ENCODE peak calls at places on chromosomes 7 and 10, in seven cellular contexts. S, L, C, A, D, E and H are unnamed samples.

GRCh38 chr7:120550494-120551048 is 277.6 kb downstream of the KCND2 start:
- DNase-seq in S (peak; percentile 4), L (no peak), C (no peak), A (no peak), D (no peak), E (no peak), H (no peak)

GRCh38 chr7:34060548-34060947 is 155.2 kb downstream of the BMPER start:
- DNase-seq in S (peak; percentile 89), L (no peak), C (no peak), A (no peak), D (no peak), E (no peak), H (no peak)

GRCh38 chr7:133345690-133346421 is 93.0 kb downstream of the EXOC4 start:
- DNase-seq in S (no peak), L (no peak), C (no peak), A (no peak), D (no peak), E (no peak), H (no peak)

GRCh38 chr7:4681218-4681851 is 760 bp upstream of the FOXK1 start:
- DNase-seq in S (no peak), L (no peak), C (no peak), A (no peak), D (no peak), E (no peak), H (no peak)

GRCh38 chr7:112668561-112668960 is 121.6 kb downstream of the TMEM168 start:
- DNase-seq in S (peak; percentile 14), L (no peak), C (no peak), A (no peak), D (no peak), E (no peak), H (no peak)

GRCh38 chr10:113872139-113873030 is 17.9 kb downstream of the NHLRC2 start:
- DNase-seq in S (no peak), L (no peak), C (no peak), A (no peak), D (no peak), E (no peak), H (no peak)

GRCh38 chr10:4775808-4776207 is 50.2 kb upstream of the AKR1E2 start:
- DNase-seq in S (peak; percentile 92), L (no peak), C (no peak), A (no peak), D (no peak), E (no peak), H (no peak)

GRCh38 chr10:61943699-61944444 is 42.4 kb downstream of the ARID5B start:
- DNase-seq in S (peak; percentile 71), L (no peak), C (no peak), A (no peak), D (no peak), E (no peak), H (peak; percentile 56)

GRCh38 chr10:120422459-120422858 is 34.6 kb upstream of the PLPP4 start:
- DNase-seq in S (peak; percentile 91), L (no peak), C (no peak), A (no peak), D (no peak), E (no peak), H (no peak)

GRCh38 chr10:96645191-96645721 is 58.4 kb upstream of the TM9SF3 start:
- DNase-seq in S (no peak), L (no peak), C (no peak), A (no peak), D (peak; percentile 36), E (no peak), H (no peak)

GRCh38 chr10:49397036-49397999 is 1.4 kb upstream of the DRGX start:
- DNase-seq in S (no peak), L (no peak), C (no peak), A (no peak), D (no peak), E (no peak), H (no peak)

GRCh38 chr7:130299909-130300308 is 6.9 kb downstream of the CPA4 start:
- DNase-seq in S (peak; percentile 56), L (no peak), C (no peak), A (no peak), D (no peak), E (no peak), H (no peak)

GRCh38 chr7:108292541-108292940 is 162.4 kb upstream of the LAMB4 start:
- DNase-seq in S (no peak), L (no peak), C (no peak), A (no peak), D (no peak), E (no peak), H (no peak)

GRCh38 chr7:1695800-1696454 is 25.9 kb downstream of the ELFN1 start:
- DNase-seq in S (no peak), L (no peak), C (peak; percentile 5), A (no peak), D (no peak), E (peak; percentile 28), H (no peak)

GRCh38 chr10:93124580-93125318 is 51.1 kb downstream of the CYP26A1 start:
- DNase-seq in S (no peak), L (peak; percentile 51), C (no peak), A (no peak), D (no peak), E (no peak), H (no peak)

GRCh38 chr7:68512466-68512865 is 1085.8 kb upstream of the AUTS2 start:
- DNase-seq in S (no peak), L (no peak), C (no peak), A (no peak), D (no peak), E (no peak), H (no peak)

GRCh38 chr10:30413996-30414576 is 19.9 kb upstream of the MAP3K8 start:
- DNase-seq in S (peak; percentile 72), L (no peak), C (no peak), A (no peak), D (no peak), E (no peak), H (no peak)

GRCh38 chr7:19015066-19015465 is 102.4 kb downstream of the TWIST1 start:
- DNase-seq in S (no peak), L (no peak), C (no peak), A (no peak), D (no peak), E (no peak), H (no peak)

GRCh38 chr10:118583611-118584010 is 11.8 kb downstream of the PRLHR start:
- DNase-seq in S (no peak), L (no peak), C (no peak), A (no peak), D (no peak), E (no peak), H (no peak)

GRCh38 chr7:133820584-133820983 is 306.6 kb upstream of the LRGUK start:
- DNase-seq in S (no peak), L (no peak), C (no peak), A (no peak), D (no peak), E (no peak), H (no peak)

GRCh38 chr10:119454231-119454804 is 88.2 kb downstream of the RGS10 start:
- DNase-seq in S (no peak), L (no peak), C (no peak), A (no peak), D (peak; percentile 19), E (no peak), H (no peak)

GRCh38 chr10:119268871-119269506 is 61.6 kb downstream of the GRK5 start:
- DNase-seq in S (no peak), L (peak; percentile 78), C (no peak), A (no peak), D (no peak), E (no peak), H (peak; percentile 60)

GRCh38 chr10:78861456-78862327 is 207.1 kb upstream of the ZMIZ1 start:
- DNase-seq in S (no peak), L (no peak), C (peak; percentile 46), A (no peak), D (no peak), E (no peak), H (no peak)

GRCh38 chr10:111875760-111876159 is 307.8 kb downstream of the GPAM start:
- DNase-seq in S (peak; percentile 31), L (no peak), C (no peak), A (no peak), D (no peak), E (no peak), H (no peak)

GRCh38 chr7:86760236-86760635 is 116.5 kb downstream of the GRM3 start:
- DNase-seq in S (no peak), L (no peak), C (no peak), A (no peak), D (no peak), E (no peak), H (no peak)

GRCh38 chr10:15719062-15719898 is 442 bp downstream of the ITGA8 start:
- DNase-seq in S (peak; percentile 25), L (no peak), C (peak; percentile 45), A (no peak), D (peak; percentile 20), E (no peak), H (no peak)

GRCh38 chr7:120990468-120991118 is 2.1 kb downstream of the CPED1 start:
- DNase-seq in S (no peak), L (no peak), C (no peak), A (no peak), D (no peak), E (no peak), H (no peak)

GRCh38 chr7:112267944-112268691 is 61.6 kb downstream of the ZNF277 start:
- DNase-seq in S (no peak), L (no peak), C (no peak), A (no peak), D (no peak), E (no peak), H (no peak)

GRCh38 chr7:131338173-131338572 is 10.5 kb downstream of the MKLN1 start:
- DNase-seq in S (no peak), L (no peak), C (no peak), A (no peak), D (no peak), E (no peak), H (no peak)
- TF ChIP-seq CTCF in S (no peak), L (no peak), C (no peak), A (peak; percentile 22), D (no peak), E (no peak), H (no peak)

GRCh38 chr7:39952791-39953190 is 2.7 kb downstream of the CDK13 start:
- DNase-seq in S (no peak), L (no peak), C (no peak), A (no peak), D (no peak), E (no peak), H (no peak)
- H3K4me3 ChIP-seq in S (peak overlapping the region; percentile 93), L (peak overlapping the region; percentile 93), C (peak overlapping the region; percentile 92), A (peak overlapping the region; percentile 97), D (peak overlapping the region; percentile 83), E (peak overlapping the region; percentile 98), H (peak overlapping the region; percentile 55)

GRCh38 chr10:86757110-86757790 is 831 bp downstream of the BMPR1A start:
- DNase-seq in S (peak; percentile 59), L (no peak), C (peak; percentile 74), A (no peak), D (peak; percentile 45), E (peak; percentile 78), H (no peak)
- TF ChIP-seq CTCF in S (peak; percentile 49), L (no peak), C (peak; percentile 50), A (no peak), D (no peak), E (peak; percentile 37), H (no peak)

GRCh38 chr7:134905375-134905774 is 80.9 kb upstream of the AGBL3 start:
- DNase-seq in S (peak; percentile 94), L (no peak), C (no peak), A (no peak), D (peak; percentile 56), E (peak; percentile 88), H (no peak)
- H3K4me3 ChIP-seq in S (no peak overlapping the region), L (no peak overlapping the region), C (no peak overlapping the region), A (no peak overlapping the region), D (no peak overlapping the region), E (no peak overlapping the region), H (no peak overlapping the region)